ENCODE peak calls at places on chromosomes 11 and 22, in nine cellular contexts. K is IMR-90, D is cardiac muscle cell, Q is AG04449, J is foreskin fibroblast, H is AG09309, L is PC-3, U is psoas muscle, O is breast epithelium. P is an unnamed sample.

GRCh38 chr22:50219800-50220602 is 19.2 kb downstream of the SELENOO start:
- DNase-seq in K (no peak), D (no peak), Q (no peak), J (no peak), H (no peak), L (no peak), U (no peak), O (no peak), P (no peak)

GRCh38 chr22:34243023-34243422 is 322.7 kb upstream of the LARGE1 start:
- DNase-seq in K (no peak), D (no peak), Q (no peak), J (no peak), H (no peak), L (no peak), U (no peak), O (no peak), P (no peak)

GRCh38 chr11:78292109-78292803 is 103.5 kb downstream of the USP35 start:
- DNase-seq in K (no peak), D (no peak), Q (no peak), J (no peak), H (no peak), L (no peak), U (no peak), O (no peak), P (no peak)

GRCh38 chr22:28441720-28442263 is 237.8 kb downstream of the TTC28 start:
- DNase-seq in K (no peak), D (peak), Q (no peak), J (no peak), H (no peak), L (no peak), U (no peak), O (no peak), P (no peak)

GRCh38 chr22:41327124-41327523 is 25.8 kb downstream of the ZC3H7B start:
- DNase-seq in K (no peak), D (no peak), Q (no peak), J (no peak), H (no peak), L (no peak), U (peak), O (no peak), P (no peak)

GRCh38 chr11:124751741-124752470 is at the start of gene VSIG2:
- DNase-seq in K (no peak), D (no peak), Q (no peak), J (no peak), H (no peak), L (no peak), U (no peak), O (no peak), P (no peak)

GRCh38 chr11:70578831-70579230 is 180.5 kb downstream of the CTTN start:
- DNase-seq in K (no peak), D (no peak), Q (no peak), J (no peak), H (no peak), L (no peak), U (peak), O (no peak), P (no peak)

GRCh38 chr11:87038235-87038960 is 664 bp downstream of the TMEM135 start:
- DNase-seq in K (no peak), D (no peak), Q (no peak), J (no peak), H (no peak), L (peak), U (no peak), O (no peak), P (no peak)

GRCh38 chr22:39117585-39118191 is 20.6 kb downstream of the APOBEC3H start:
- DNase-seq in K (peak), D (peak), Q (no peak), J (peak), H (peak), L (peak), U (peak), O (no peak), P (no peak)

GRCh38 chr11:3880724-3881123 is 25.3 kb downstream of the STIM1 start:
- DNase-seq in K (peak), D (no peak), Q (no peak), J (peak), H (no peak), L (peak), U (no peak), O (no peak), P (no peak)

DNA sequence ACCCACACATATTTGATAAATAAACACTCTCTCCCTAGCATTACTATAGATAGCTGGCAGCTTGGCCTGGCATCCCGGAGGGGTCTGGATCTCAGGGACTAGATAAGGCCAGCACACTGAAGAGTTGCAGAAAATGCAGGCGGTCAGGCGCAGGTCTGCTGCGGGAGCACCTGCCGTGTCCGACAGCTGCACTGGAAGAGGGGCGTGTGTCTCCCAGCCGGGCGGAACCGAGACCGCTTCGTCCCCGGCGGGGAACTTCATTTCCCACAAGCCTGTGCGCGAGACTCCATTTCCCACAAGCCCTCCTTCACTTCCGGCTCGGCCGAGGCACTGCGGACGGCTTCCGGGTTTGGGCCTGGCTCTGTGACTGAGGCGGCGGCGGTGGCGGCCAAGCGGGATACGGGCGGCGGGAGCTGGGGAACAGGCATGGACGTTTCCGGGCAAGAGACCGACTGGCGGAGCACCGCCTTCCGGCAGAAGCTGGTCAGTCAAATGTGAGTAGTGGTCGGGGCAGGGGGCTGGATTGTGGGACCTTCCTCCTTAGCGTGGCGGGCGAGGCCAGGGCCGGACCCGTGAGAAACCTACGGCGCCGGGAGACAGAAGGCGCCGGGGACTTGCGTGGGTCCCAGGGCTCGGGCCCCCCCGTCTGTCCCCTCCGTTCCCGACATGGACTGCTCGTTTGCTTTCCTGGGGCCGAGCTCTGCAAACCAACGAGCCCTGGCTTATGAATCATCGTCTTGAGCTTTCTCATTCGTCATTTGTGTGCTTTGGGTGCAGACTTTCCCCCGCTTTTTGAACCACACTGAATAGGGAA is at the start of gene MED15:
- DNase-seq in K (peak), D (peak), Q (no peak), J (peak), H (no peak), L (peak), U (peak), O (peak), P (peak)
- TF ChIP-seq CTCF in K (no peak), D (no peak), Q (no peak), J (no peak), H (no peak), L (no peak), U (no peak), O (no peak), P (no peak)

GRCh38 chr11:2146051-2146450 is 6.9 kb upstream of the IGF2 start:
- DNase-seq in K (no peak), D (no peak), Q (no peak), J (no peak), H (no peak), L (no peak), U (no peak), O (no peak), P (no peak)

GRCh38 chr11:2142762-2143202 is 3.6 kb upstream of the IGF2 start:
- DNase-seq in K (peak), D (no peak), Q (no peak), J (peak), H (no peak), L (peak), U (no peak), O (no peak), P (no peak)

GRCh38 chr11:2142300-2142759 is 3.1 kb upstream of the IGF2 start:
- DNase-seq in K (peak), D (no peak), Q (no peak), J (peak), H (no peak), L (peak), U (peak), O (no peak), P (no peak)

GRCh38 chr11:2144549-2145220 is 5.5 kb upstream of the IGF2 start:
- DNase-seq in K (no peak), D (no peak), Q (no peak), J (no peak), H (no peak), L (no peak), U (no peak), O (no peak), P (no peak)

DNA sequence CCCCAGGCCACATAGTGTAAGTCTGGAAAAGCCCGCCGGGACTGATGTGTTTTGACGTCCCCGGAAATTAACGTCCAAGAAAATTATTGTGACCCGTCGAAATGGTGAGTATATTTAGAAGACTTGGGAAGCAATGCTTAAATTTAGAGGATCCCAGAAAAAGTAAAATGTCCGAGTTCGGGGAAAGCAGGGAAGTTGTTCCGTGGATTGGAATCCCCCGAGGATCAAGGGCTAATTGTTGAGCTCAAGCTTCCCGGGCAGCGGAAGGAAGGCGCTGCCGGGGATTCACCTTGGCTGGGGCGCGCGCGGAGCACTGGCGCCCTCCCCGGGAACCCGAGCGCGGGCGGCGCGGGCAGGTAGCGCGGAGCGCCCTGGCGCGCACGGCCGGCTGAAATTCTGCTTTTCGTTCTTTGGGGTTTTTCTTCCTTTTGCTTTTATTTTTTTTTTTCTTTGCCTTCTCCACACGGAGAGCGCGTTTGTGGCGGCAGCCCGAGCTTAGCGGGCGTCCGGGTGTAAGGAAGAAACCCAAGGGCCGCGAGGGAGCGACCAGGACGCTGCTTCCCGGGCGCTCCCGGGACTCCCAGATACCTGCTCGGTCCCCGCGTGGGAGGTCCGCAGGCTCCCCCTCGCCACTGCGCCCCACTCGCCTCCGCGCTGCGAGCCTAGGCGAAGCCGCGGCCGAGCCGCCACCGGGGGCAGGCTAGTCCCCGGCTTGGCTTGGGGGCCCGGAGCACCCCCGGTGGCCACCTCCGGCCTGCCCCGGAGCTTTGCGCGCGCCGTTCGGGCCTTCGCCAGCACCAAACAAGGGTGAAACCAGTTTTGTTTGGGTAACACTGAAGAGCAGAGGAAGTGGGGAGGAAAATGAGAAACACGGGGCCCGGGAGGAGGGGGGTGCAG is 4.7 kb upstream of the IGF2 start:
- DNase-seq in K (no peak), D (peak), Q (no peak), J (no peak), H (no peak), L (peak), U (no peak), O (no peak), P (no peak)
- H3K4me3 ChIP-seq in K (no peak), D (peak), Q (no peak), J (no peak), H (no peak), L (peak), U (peak), O (no peak), P (no peak)

GRCh38 chr11:44915621-44916020 is 35.1 kb downstream of the TP53I11 start:
- DNase-seq in K (no peak), D (no peak), Q (no peak), J (no peak), H (no peak), L (no peak), U (no peak), O (no peak), P (no peak)
- TF ChIP-seq CTCF in K (no peak), D (no peak), Q (no peak), J (no peak), H (no peak), L (no peak), U (no peak), O (no peak), P (no peak)

GRCh38 chr22:37910863-37911262 is 4.8 kb downstream of the MICALL1 start:
- DNase-seq in K (no peak), D (no peak), Q (no peak), J (no peak), H (no peak), L (no peak), U (no peak), O (no peak), P (no peak)
- H3K4me3 ChIP-seq in K (no peak), D (no peak), Q (no peak), J (no peak), H (no peak), L (no peak), U (no peak), O (no peak), P (no peak)

DNA sequence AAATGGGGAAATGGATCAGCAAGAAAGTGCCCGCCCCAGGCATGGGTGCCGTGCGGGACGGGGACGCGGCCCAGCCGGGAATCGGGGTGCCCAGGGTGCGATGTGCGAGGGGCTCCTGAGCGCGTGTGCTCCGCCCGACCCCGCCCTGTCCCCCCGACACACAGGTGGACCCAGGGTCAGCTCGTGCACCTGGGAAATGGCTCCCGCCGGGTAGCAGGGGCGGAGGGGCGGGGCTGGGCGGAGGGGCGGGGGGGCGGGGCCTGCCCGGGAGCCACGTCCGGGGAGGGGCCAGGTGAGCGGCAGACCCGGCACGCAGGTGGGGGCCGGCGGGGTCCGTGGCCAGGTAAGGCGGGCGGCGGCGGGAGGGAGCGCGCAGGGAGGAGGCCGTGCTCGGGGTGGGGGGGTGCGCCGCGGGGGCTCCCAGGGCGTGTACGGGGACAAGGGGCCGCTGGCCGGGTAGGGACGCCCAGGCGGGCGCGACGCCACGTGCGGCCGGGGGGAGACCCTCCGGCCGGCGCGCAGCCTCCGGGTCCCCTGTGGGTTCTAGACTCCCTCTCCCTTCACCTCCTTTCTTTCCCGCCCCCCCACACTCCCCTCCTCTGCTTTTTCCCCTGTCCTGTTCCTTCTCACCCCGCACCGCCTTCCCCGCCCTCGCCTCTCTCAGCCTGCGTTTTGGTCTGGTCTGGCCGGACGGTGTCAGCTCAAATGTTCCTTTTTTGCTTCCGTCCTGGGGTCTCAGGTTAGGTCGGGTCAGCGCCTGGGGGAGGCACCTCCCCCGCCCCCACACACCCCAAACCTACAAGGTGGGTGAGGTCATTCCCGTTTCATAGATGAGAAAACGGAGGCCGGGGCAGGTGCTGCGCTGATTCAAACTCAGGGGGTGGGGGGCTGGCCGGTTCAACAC is at the start of gene ARHGAP8:
- DNase-seq in K (no peak), D (peak), Q (no peak), J (no peak), H (no peak), L (peak), U (no peak), O (no peak), P (no peak)
- TF ChIP-seq CTCF in K (no peak), D (no peak), Q (no peak), J (no peak), H (no peak), L (no peak), U (no peak), O (no peak), P (no peak)

GRCh38 chr22:48098243-48098935 is 1335.9 kb downstream of the TBC1D22A start:
- DNase-seq in K (no peak), D (no peak), Q (no peak), J (no peak), H (no peak), L (no peak), U (no peak), O (no peak), P (no peak)
- H3K4me3 ChIP-seq in K (no peak), D (no peak), Q (no peak), J (no peak), H (no peak), L (no peak), U (no peak), O (no peak), P (no peak)

GRCh38 chr11:64170419-64170818 is 4.5 kb upstream of the MACROD1 start:
- DNase-seq in K (no peak), D (no peak), Q (no peak), J (no peak), H (no peak), L (no peak), U (no peak), O (no peak), P (no peak)

GRCh38 chr11:64164392-64165312 is 1.3 kb downstream of the MACROD1 start:
- DNase-seq in K (no peak), D (peak), Q (no peak), J (no peak), H (no peak), L (peak), U (peak), O (no peak), P (no peak)

GRCh38 chr11:64163951-64164350 is 2.0 kb downstream of the MACROD1 start:
- DNase-seq in K (no peak), D (no peak), Q (no peak), J (no peak), H (no peak), L (no peak), U (no peak), O (no peak), P (no peak)

GRCh38 chr11:64165482-64165841 is 451 bp downstream of the MACROD1 start:
- DNase-seq in K (no peak), D (peak), Q (no peak), J (no peak), H (no peak), L (peak), U (no peak), O (no peak), P (no peak)

GRCh38 chr11:64165842-64166635 is at the start of gene MACROD1:
- DNase-seq in K (peak), D (peak), Q (no peak), J (peak), H (peak), L (peak), U (peak), O (peak), P (no peak)
- TF ChIP-seq CTCF in K (no peak), D (no peak), Q (no peak), J (no peak), H (no peak), L (no peak), U (no peak), O (no peak), P (no peak)

P was measured in HFF-Myc.